ENCODE peak calls at places on chromosomes 16 and 17, in eight cellular contexts. M is sigmoid colon, H is mucosa of gallbladder, U is NCI-H82, E is activated gamma-delta T cell treated with Interleukin-2 at 50 U/mL for 16 hours, A is anterior cingulate cortex, O is midbrain, Y is GF-D8. R is an unnamed sample.

GRCh38 chr17:61574542-61575351 is 16.3 kb downstream of the NACA2 start:
- DNase-seq in A (no peak), Y (no peak), U (peak), M (no peak), O (no peak), H (peak), E (no peak), R (peak)

GRCh38 chr17:33522623-33523022 is 229.5 kb upstream of the ASIC2 start:
- DNase-seq in Y (no peak), E (no peak), U (peak), O (no peak), M (no peak), A (no peak), H (no peak), R (no peak)

GRCh38 chr17:50689251-50689650 is 18.5 kb downstream of the ANKRD40 start:
- DNase-seq in E (no peak), H (no peak), O (no peak), U (peak), Y (no peak), A (no peak), M (no peak), R (no peak)

GRCh38 chr16:724188-725040 is 1.8 kb downstream of the CCDC78 start:
- DNase-seq in O (no peak), Y (no peak), E (no peak), U (peak), A (no peak), H (no peak), M (no peak), R (no peak)

GRCh38 chr17:3961564-3962047 is 2.6 kb downstream of the ATP2A3 start:
- DNase-seq in E (peak), H (no peak), A (no peak), O (no peak), U (peak), Y (peak), M (no peak), R (peak)

GRCh38 chr16:84785843-84786538 is 33.8 kb upstream of the CRISPLD2 start:
- DNase-seq in H (peak), Y (no peak), O (no peak), M (peak), A (no peak), U (no peak), E (no peak), R (peak)

GRCh38 chr16:13873835-13874438 is 46.0 kb upstream of the ERCC4 start:
- DNase-seq in A (peak), H (no peak), U (peak), Y (no peak), O (peak), E (no peak), M (no peak), R (peak)

GRCh38 chr16:633336-634050 is 2.6 kb downstream of the METTL26 start:
- DNase-seq in O (no peak), H (no peak), M (no peak), A (no peak), U (no peak), E (no peak), Y (no peak), R (no peak)

GRCh38 chr17:78185981-78186688 is 717 bp downstream of the TK1 start:
- DNase-seq in Y (peak), U (peak), M (no peak), O (no peak), A (no peak), E (no peak), H (no peak), R (peak)

GRCh38 chr16:80974649-80975376 is 31.9 kb downstream of the CMC2 start:
- DNase-seq in E (no peak), M (no peak), Y (no peak), U (peak), A (no peak), O (no peak), H (no peak), R (peak)

GRCh38 chr17:39194089-39194984 is 3.1 kb downstream of the CACNB1 start:
- DNase-seq in E (no peak), A (peak), Y (no peak), H (no peak), M (peak), O (peak), U (peak), R (no peak)

GRCh38 chr17:46822388-46822921 is 4.0 kb upstream of the WNT3 start:
- DNase-seq in M (no peak), Y (no peak), A (no peak), O (no peak), U (peak), H (no peak), E (peak), R (peak)

GRCh38 chr17:2213291-2213960 is 90.2 kb downstream of the SMG6 start:
- DNase-seq in A (no peak), H (no peak), U (no peak), O (peak), E (no peak), M (peak), Y (no peak), R (peak)

GRCh38 chr17:45236002-45236606 is 14.4 kb downstream of the FMNL1 start:
- DNase-seq in U (no peak), Y (no peak), E (no peak), H (no peak), O (no peak), M (no peak), A (no peak), R (no peak)

GRCh38 chr17:29149431-29150064 is 30.6 kb downstream of the MYO18A start:
- DNase-seq in O (no peak), M (no peak), E (no peak), Y (no peak), U (peak), A (no peak), H (no peak), R (peak)

GRCh38 chr17:79951361-79952264 is 84.1 kb downstream of the TBC1D16 start:
- DNase-seq in H (no peak), Y (no peak), A (peak), E (no peak), M (peak), U (no peak), O (peak), R (peak)

GRCh38 chr17:52170963-52171572 is 12.6 kb upstream of the CA10 start:
- DNase-seq in M (no peak), Y (no peak), O (no peak), H (no peak), A (no peak), U (peak), E (no peak), R (peak)

GRCh38 chr17:75783069-75783783 is 1.4 kb upstream of the UNK start:
- DNase-seq in O (peak), H (no peak), Y (peak), M (no peak), U (peak), A (no peak), E (no peak), R (peak)

GRCh38 chr16:12573300-12573699 is 230.4 kb downstream of the CPPED1 start:
- DNase-seq in E (no peak), M (peak), Y (no peak), A (peak), U (no peak), O (peak), H (peak), R (no peak)

GRCh38 chr17:5286846-5287245 is 4.8 kb downstream of the RABEP1 start:
- DNase-seq in H (no peak), Y (no peak), U (no peak), M (no peak), A (no peak), E (no peak), O (no peak), R (no peak)

GRCh38 chr17:68344701-68345136 is 53.4 kb downstream of the ARSG start:
- DNase-seq in O (no peak), U (no peak), M (no peak), Y (peak), E (peak), A (no peak), H (no peak), R (peak)

GRCh38 chr16:89409161-89409711 is 81.1 kb downstream of the ANKRD11 start:
- DNase-seq in Y (no peak), E (peak), O (no peak), H (no peak), A (no peak), U (no peak), M (no peak), R (no peak)

GRCh38 chr17:15498107-15498506 is 30.7 kb upstream of the CDRT4 start:
- DNase-seq in E (no peak), H (no peak), A (no peak), Y (no peak), U (peak), O (peak), M (no peak), R (no peak)

GRCh38 chr17:6708357-6708961 is 4.7 kb downstream of the SLC13A5 start:
- DNase-seq in A (no peak), H (no peak), E (no peak), M (no peak), O (no peak), Y (no peak), U (no peak), R (no peak)

GRCh38 chr17:16121915-16122314 is 93.4 kb downstream of the NCOR1 start:
- DNase-seq in U (no peak), O (no peak), A (no peak), E (no peak), H (no peak), M (no peak), Y (no peak), R (no peak)

GRCh38 chr16:27698266-27698665 is 148.3 kb downstream of the KATNIP start:
- DNase-seq in M (no peak), E (no peak), A (no peak), U (peak), Y (no peak), H (no peak), O (no peak), R (peak)

GRCh38 chr16:2009791-2010510 is at the start of gene ZNF598:
- DNase-seq in U (peak), Y (peak), H (peak), O (peak), A (peak), M (peak), E (peak), R (peak)

GRCh38 chr16:75111514-75112280 is 4.9 kb downstream of the LDHD start:
- DNase-seq in M (no peak), A (no peak), E (no peak), Y (no peak), H (no peak), U (no peak), O (no peak), R (no peak)

GRCh38 chr16:81558444-81559175 is 114.0 kb downstream of the CMIP start:
- DNase-seq in E (no peak), M (no peak), O (no peak), Y (no peak), U (no peak), H (peak), A (no peak), R (peak)

GRCh38 chr17:51907041-51907440 is 251.5 kb downstream of the CA10 start:
- DNase-seq in Y (no peak), O (no peak), M (no peak), U (no peak), A (no peak), E (no peak), H (no peak), R (no peak)

GRCh38 chr16:72875291-72876036 is 172.5 kb downstream of the ZFHX3 start:
- DNase-seq in H (no peak), O (no peak), A (no peak), Y (peak), M (no peak), E (no peak), U (no peak), R (peak)

GRCh38 chr17:80866050-80866793 is 125.4 kb upstream of the CHMP6 start:
- DNase-seq in A (no peak), M (peak), O (peak), E (peak), Y (peak), H (peak), U (peak), R (peak)

GRCh38 chr16:65343556-65343955 is 221.7 kb upstream of the CDH11 start:
- DNase-seq in M (no peak), U (no peak), E (no peak), H (no peak), O (no peak), A (no peak), Y (no peak), R (no peak)

GRCh38 chr17:59181481-59181880 is 25.9 kb downstream of the PRR11 start:
- DNase-seq in U (no peak), H (no peak), E (no peak), O (no peak), A (no peak), M (no peak), Y (no peak), R (no peak)

GRCh38 chr17:8117980-8118768 is at the start of gene ALOXE3:
- DNase-seq in E (no peak), O (no peak), M (peak), Y (no peak), H (peak), A (no peak), U (peak), R (peak)

GRCh38 chr17:82051776-82052637 is at the start of the genes GPS1 and RFNG:
- DNase-seq in O (peak), M (peak), A (peak), U (peak), H (peak), Y (no peak), E (peak), R (peak)

GRCh38 chr17:80827646-80828643 is 163.7 kb upstream of the CHMP6 start:
- DNase-seq in Y (no peak), M (peak), H (no peak), O (no peak), A (no peak), E (no peak), U (no peak), R (peak)